ENCODE peak calls at places on chromosomes 1 and 21, in four cellular contexts. X is HT1080, E is NCI-H510A, B is left ventricle myocardium superior. F is an unnamed sample.

GRCh38 chr1:94578856-94579255 is 37.3 kb upstream of the F3 start:
- DNase-seq in X (no peak), E (no peak), B (no peak), F (no peak)

GRCh38 chr1:222889445-222889844 is 74.6 kb downstream of the DISP1 start:
- DNase-seq in X (no peak), E (no peak), B (no peak), F (no peak)

GRCh38 chr1:45272943-45273342 is 53.8 kb upstream of the HPDL start:
- DNase-seq in X (peak; percentile 7), E (no peak), B (no peak), F (peak; percentile 55)

GRCh38 chr1:241985787-241986186 is 13.1 kb downstream of the MAP1LC3C start:
- DNase-seq in X (peak; percentile 35), E (no peak), B (no peak), F (no peak)

GRCh38 chr1:154324669-154325582 is at the start of gene ATP8B2:
- DNase-seq in X (peak; percentile 73), E (peak; percentile 68), B (peak; percentile 77), F (no peak)

GRCh38 chr1:113928950-113929749 is at the start of gene HIPK1:
- DNase-seq in X (peak; percentile 83), E (peak; percentile 88), B (peak; percentile 96), F (no peak)

GRCh38 chr1:61097326-61097725 is 15.0 kb downstream of the NFIA start:
- DNase-seq in X (peak; percentile 57), E (no peak), B (no peak), F (peak; percentile 45)

GRCh38 chr1:203517426-203517974 is 23.5 kb downstream of the OPTC start:
- DNase-seq in X (no peak), E (no peak), B (no peak), F (no peak)

GRCh38 chr1:3174487-3175247 is 105.7 kb downstream of the PRDM16 start:
- DNase-seq in X (no peak), E (no peak), B (peak; percentile 83), F (no peak)

GRCh38 chr1:8458607-8459006 is 140.7 kb downstream of the SLC45A1 start:
- DNase-seq in X (no peak), E (no peak), B (no peak), F (no peak)

GRCh38 chr1:87794788-87795614 is 466.3 kb downstream of the LMO4 start:
- DNase-seq in X (peak; percentile 86), E (no peak), B (no peak), F (peak; percentile 54)

GRCh38 chr1:6790146-6790545 is 4.9 kb downstream of the CAMTA1 start:
- DNase-seq in X (no peak), E (no peak), B (no peak), F (no peak)

GRCh38 chr1:91537281-91538069 is 36.8 kb downstream of the CDC7 start:
- DNase-seq in X (peak; percentile 58), E (no peak), B (no peak), F (no peak)

GRCh38 chr1:7378346-7379130 is 392.6 kb upstream of the VAMP3 start:
- DNase-seq in X (no peak), E (peak; percentile 51), B (no peak), F (no peak)

GRCh38 chr21:36436829-36437744 is 42.8 kb downstream of the CLDN14 start:
- DNase-seq in X (no peak), E (no peak), B (no peak), F (no peak)

GRCh38 chr1:93014156-93014555 is 52.9 kb upstream of the DIPK1A start:
- DNase-seq in X (no peak), E (no peak), B (no peak), F (no peak)

GRCh38 chr1:12447301-12447700 is 170.7 kb downstream of the DHRS3 start:
- DNase-seq in X (no peak), E (no peak), B (no peak), F (peak; percentile 68)

GRCh38 chr1:30379684-30380624 is 343.4 kb downstream of the MATN1 start:
- DNase-seq in X (peak; percentile 55), E (peak; percentile 43), B (no peak), F (no peak)

GRCh38 chr1:98203461-98203860 is 282.6 kb upstream of the DPYD start:
- DNase-seq in X (peak; percentile 47), E (no peak), B (no peak), F (no peak)

GRCh38 chr1:194273660-194274059 is 1087.2 kb upstream of the B3GALT2 start:
- DNase-seq in X (no peak), E (no peak), B (no peak), F (no peak)

F was measured in non-pigmented ciliary epithelial cell.